ENCODE peak calls at places on chromosomes 7 and 10, in five cellular contexts. S is psoas muscle, M is IMR-90, A is stomach, Y is astrocyte. G is an unnamed sample. For H3K27me3, the result is how much of the 10 kb centered on the place peaks cover.

GRCh38 chr7:27082171-27082570 is 13.6 kb downstream of the HOXA1 start:
- DNase-seq in Y (no peak), S (no peak), A (no peak), M (no peak), G (no peak)

GRCh38 chr10:122054046-122055025 is 65.4 kb downstream of the TACC2 start:
- DNase-seq in A (peak), S (peak), M (peak), Y (peak), G (peak)

GRCh38 chr10:15824498-15824897 is 35.8 kb downstream of the MINDY3 start:
- DNase-seq in Y (peak), S (no peak), M (peak), A (no peak), G (peak)

GRCh38 chr7:14698239-14698638 is 204.3 kb downstream of the DGKB start:
- DNase-seq in Y (no peak), S (no peak), A (no peak), M (no peak), G (peak)

GRCh38 chr10:103685880-103686669 is 169.3 kb downstream of the SH3PXD2A start:
- DNase-seq in A (peak), S (peak), Y (peak), M (peak), G (peak)

GRCh38 chr7:140672382-140673062 is at the start of gene ADCK2:
- DNase-seq in Y (no peak), M (no peak), A (peak), S (peak), G (peak)

GRCh38 chr7:75914655-75915415 is at the start of gene POR:
- DNase-seq in S (peak), A (peak), M (peak), Y (peak), G (peak)

GRCh38 chr10:43136995-43137700 is 1.1 kb upstream of the CSGALNACT2 start:
- DNase-seq in Y (no peak), S (no peak), M (peak), A (no peak), G (no peak)

GRCh38 chr7:22320416-22320815 is 36.5 kb downstream of the RAPGEF5 start:
- DNase-seq in M (no peak), Y (no peak), S (no peak), A (no peak), G (no peak)

GRCh38 chr7:107687656-107688055 is 27.0 kb downstream of the SLC26A4 start:
- DNase-seq in Y (peak), S (no peak), M (peak), A (no peak), G (no peak)

GRCh38 chr7:17229257-17229656 is 69.2 kb upstream of the AHR start:
- DNase-seq in A (no peak), M (no peak), Y (no peak), S (no peak), G (no peak)

GRCh38 chr10:11197266-11197712 is 179.6 kb downstream of the CELF2 start:
- DNase-seq in Y (no peak), S (peak), M (no peak), A (no peak), G (no peak)

GRCh38 chr7:108430664-108431063 is 25.6 kb downstream of the NRCAM start:
- DNase-seq in S (no peak), Y (no peak), A (no peak), M (no peak), G (no peak)

GRCh38 chr7:55065079-55065478 is 46.3 kb downstream of the EGFR start:
- DNase-seq in S (peak), M (peak), Y (peak), A (no peak), G (peak)

DNA sequence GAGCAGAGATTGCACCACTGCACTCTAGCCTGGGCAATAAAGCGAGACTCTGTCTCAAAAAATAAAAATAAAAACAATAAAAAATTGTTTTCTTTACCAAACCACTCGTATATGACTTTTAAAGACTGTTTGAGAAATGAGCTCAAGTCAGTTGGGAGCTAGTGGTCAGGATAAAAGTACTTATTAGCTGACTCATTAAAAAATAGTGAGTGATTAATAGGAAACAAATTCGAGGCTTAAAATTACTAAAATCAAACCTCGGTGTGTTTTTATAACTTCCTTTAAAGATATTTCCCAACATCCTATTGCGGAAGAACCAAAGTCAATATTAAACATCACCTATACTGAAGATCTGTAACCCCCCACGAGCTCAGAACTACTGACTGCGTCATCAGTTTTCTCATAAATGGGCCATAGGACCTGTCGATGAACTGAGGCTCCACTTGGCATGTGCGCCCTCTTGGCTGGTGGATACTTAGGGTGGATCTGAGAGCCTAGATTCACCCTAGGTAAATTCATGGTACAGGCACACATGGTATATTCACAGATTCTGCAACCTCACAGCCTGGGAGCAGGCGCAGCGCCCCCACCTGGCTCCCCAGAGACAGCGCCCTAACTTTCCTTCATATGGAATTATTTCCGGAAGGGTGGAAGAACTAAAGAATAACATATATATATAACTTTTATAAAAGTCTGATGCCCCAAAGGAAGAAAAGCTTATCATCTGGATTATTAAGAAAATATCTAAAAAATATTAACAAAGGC is 9.2 kb downstream of the MKI67 start:
- DNase-seq in S (no peak), Y (no peak), A (no peak), M (no peak), G (no peak)
- TF ChIP-seq CTCF in S (no peak), Y (no peak), A (no peak), M (no peak), G (peak)

GRCh38 chr7:132336797-132337196 is 239.5 kb downstream of the PLXNA4 start:
- DNase-seq in Y (no peak), S (no peak), A (no peak), M (no peak), G (no peak)
- H3K27me3 ChIP-seq in Y (under half), S (under half), A (under half), M (under half), G (under half)

GRCh38 chr7:11456574-11456973 is 375.4 kb downstream of the THSD7A start:
- DNase-seq in Y (no peak), A (no peak), M (no peak), S (no peak), G (no peak)

GRCh38 chr7:11457419-11457818 is 374.6 kb downstream of the THSD7A start:
- DNase-seq in A (no peak), S (no peak), M (no peak), Y (no peak), G (no peak)

GRCh38 chr7:11461999-11462398 is 370.0 kb downstream of the THSD7A start:
- DNase-seq in Y (no peak), A (no peak), S (no peak), M (no peak), G (no peak)

DNA sequence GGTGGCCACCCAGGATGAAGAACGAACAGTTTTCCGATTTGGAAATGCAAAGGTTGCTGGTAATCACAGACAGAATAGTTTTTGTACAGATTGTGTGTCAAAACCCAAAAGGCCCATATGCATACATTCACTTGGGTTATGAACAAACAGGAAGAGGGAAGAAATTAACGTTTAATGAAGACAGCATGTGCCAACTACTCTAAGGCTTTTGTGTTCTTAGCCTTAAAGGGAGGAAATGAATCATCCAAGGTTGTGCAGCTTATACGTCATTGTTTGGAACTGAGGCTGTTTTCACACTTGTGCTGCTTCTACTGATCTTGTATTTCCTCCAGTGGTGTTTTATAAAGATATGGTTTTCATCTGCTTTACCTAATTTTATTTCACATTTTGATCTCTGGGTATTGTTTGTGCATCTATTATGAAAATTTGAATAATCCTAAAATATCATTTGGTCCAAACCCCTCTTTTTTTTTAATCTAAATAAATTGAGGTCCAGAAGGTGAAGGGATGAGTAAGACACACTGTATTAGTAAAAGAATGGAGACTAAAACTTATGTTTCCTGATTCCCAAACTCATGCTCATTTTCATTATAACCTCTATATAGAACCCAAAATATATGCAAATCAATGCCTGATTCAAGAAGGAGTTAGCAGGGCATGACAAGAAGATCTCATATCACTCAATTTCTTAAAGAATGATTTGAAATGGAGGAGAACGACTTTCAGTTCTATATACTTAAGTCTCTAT is 373.1 kb downstream of the THSD7A start:
- DNase-seq in Y (peak), S (no peak), M (peak), A (no peak), G (peak)
- H3K4me3 ChIP-seq in Y (no peak), S (no peak), M (no peak), A (no peak), G (no peak)

DNA sequence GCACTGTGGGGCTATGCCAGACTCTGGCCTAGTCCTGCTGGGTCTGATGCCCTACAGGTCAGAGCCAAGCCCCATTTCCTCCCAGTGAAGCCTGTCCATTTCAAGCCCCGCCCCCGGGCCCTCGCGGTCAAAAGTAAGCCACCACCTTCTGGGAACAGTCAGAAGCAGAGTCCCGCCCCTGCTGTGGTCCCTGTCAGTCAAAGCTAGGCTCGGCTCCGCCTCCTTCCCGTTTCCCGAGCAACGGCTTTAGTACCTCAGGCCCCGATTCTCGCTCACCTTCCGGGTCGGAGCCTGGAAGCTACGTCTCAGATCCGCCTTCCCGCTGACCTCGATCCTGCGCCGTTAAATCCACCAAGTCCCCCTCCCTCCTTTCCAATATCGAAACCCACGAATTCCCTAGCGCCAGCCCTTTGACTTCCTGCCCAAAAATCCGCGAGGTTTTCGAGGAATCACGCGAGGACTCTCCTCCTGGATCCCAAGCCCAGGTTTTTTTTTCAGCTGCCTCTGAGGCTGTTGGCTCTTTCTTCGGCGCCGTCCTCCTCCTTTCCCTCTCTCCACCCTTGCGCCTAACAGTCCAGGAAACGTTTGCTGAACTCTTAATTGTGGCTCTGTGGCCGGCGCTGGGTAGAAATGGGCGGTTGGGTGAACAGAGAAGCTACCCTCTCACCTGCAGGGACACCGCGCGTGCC is 11.8 kb downstream of the SFXN3 start:
- DNase-seq in S (peak), A (peak), Y (peak), M (peak), G (peak)
- TF ChIP-seq CTCF in S (no peak), A (no peak), Y (no peak), M (no peak), G (no peak)

GRCh38 chr10:93058139-93058538 is 2.5 kb upstream of the CYP26C1 start:
- DNase-seq in M (peak), A (no peak), S (no peak), Y (no peak), G (no peak)

GRCh38 chr10:93061594-93062498 is 1.2 kb downstream of the CYP26C1 start:
- DNase-seq in M (peak), A (no peak), S (no peak), Y (peak), G (no peak)

GRCh38 chr10:93060887-93061593 is 442 bp downstream of the CYP26C1 start:
- DNase-seq in S (no peak), M (no peak), A (no peak), Y (no peak), G (no peak)

GRCh38 chr10:93062499-93063216 is 2.1 kb downstream of the CYP26C1 start:
- DNase-seq in M (peak), S (no peak), A (no peak), Y (peak), G (peak)

DNA sequence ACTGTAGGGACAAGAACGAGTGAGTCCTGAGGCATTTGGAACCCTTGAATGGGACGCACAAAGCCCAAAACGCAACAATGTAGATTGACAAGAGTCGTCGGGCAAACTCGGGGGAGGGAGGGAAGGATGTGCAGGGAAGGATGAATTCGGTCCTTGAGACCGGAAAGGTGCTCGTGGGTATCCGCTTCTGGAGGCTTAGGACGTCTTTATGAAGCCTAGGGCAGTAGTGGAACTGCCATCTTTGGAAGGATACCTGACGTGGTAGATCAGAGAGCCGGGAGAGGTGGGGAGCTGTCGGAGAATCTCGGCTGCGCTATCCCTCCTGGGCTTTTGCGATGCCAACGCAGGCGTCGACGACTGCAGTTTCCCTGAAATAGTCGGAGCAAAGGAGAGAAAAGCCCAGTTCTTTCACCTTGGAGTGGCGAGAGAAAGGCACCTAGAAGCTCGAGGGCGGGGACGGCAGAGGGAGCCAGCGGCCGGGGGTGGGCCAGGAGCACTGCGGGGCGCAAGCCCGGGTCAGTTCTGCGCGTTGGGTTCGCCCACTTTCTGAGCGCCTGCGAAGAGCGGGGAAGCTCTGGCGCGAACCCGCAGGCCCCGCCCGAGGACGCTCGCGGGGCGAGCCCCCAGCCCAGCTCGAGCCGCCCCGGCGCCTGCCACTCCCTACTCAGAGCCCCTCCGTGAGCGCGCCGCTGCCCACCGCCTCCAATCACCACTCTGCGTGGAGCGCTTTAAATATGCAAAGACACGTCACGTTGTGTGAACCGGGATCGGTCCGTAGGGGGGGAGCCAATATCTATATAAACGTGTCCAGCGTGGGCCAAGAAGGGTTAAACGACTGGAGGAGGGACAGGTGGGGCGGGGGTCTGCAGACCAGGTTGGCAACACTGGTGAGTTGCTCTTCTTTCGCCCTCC is at the start of gene CYP26C1:
- DNase-seq in A (no peak), Y (no peak), M (no peak), S (no peak), G (no peak)
- H3K27me3 ChIP-seq in A (under half), Y (half or more), M (half or more), S (under half), G (under half)